ENCODE peak calls at places on chromosome 12, in five cellular contexts. N, P, D, K and A are unnamed samples.

GRCh38 chr12:127813147-127813546 is 453.8 kb upstream of the TMEM132C start:
- DNase-seq in P (no peak), N (no peak), D (no peak), K (no peak), A (no peak)

GRCh38 chr12:64580681-64581080 is 29.6 kb upstream of the RASSF3 start:
- DNase-seq in K (no peak), D (no peak), N (no peak), P (no peak), A (no peak)

GRCh38 chr12:4975574-4975973 is 65.9 kb downstream of the KCNA1 start:
- DNase-seq in N (no peak), D (no peak), P (peak; percentile 7), K (no peak), A (no peak)

GRCh38 chr12:27331299-27331926 is 1.2 kb upstream of the BMAL2 start:
- DNase-seq in D (peak; percentile 97), P (peak; percentile 93), K (no peak), N (no peak), A (peak; percentile 89)

GRCh38 chr12:120890963-120891362 is 13.2 kb downstream of the SPPL3 start:
- DNase-seq in D (peak; percentile 16), K (no peak), N (no peak), P (no peak), A (no peak)

GRCh38 chr12:113162102-113163029 is 12.8 kb downstream of the CFAP73 start:
- DNase-seq in P (peak; percentile 67), K (no peak), N (no peak), D (peak; percentile 57), A (peak; percentile 20)

GRCh38 chr12:101108130-101108529 is 101.9 kb downstream of the SLC5A8 start:
- DNase-seq in D (no peak), K (no peak), P (no peak), N (no peak), A (no peak)

GRCh38 chr12:68189766-68190700 is 30.5 kb upstream of the IFNG start:
- DNase-seq in K (no peak), N (no peak), P (peak; percentile 60), D (peak; percentile 90), A (peak; percentile 45)

GRCh38 chr12:42325326-42325775 is 543 bp downstream of the ZCRB1 start:
- DNase-seq in K (no peak), D (no peak), P (peak; percentile 11), N (no peak), A (no peak)

GRCh38 chr12:69007166-69007857 is 74.3 kb upstream of the CPM start:
- DNase-seq in K (no peak), P (peak; percentile 94), D (peak; percentile 83), N (peak; percentile 34), A (peak; percentile 73)

GRCh38 chr12:79083181-79083580 is 218.6 kb downstream of the SYT1 start:
- DNase-seq in P (peak; percentile 2), D (peak; percentile 27), K (no peak), N (no peak), A (no peak)

GRCh38 chr12:5442251-5443006 is 10.5 kb downstream of the NTF3 start:
- DNase-seq in P (peak; percentile 37), D (peak; percentile 57), K (no peak), N (no peak), A (peak; percentile 75)

GRCh38 chr12:25959069-25959961 is 833 bp downstream of the RASSF8 start:
- DNase-seq in P (peak; percentile 91), N (peak; percentile 46), K (peak; percentile 64), D (peak; percentile 83), A (peak; percentile 92)

GRCh38 chr12:29103539-29103974 is 45.5 kb upstream of the FAR2 start:
- DNase-seq in N (no peak), D (no peak), K (no peak), P (no peak), A (no peak)

GRCh38 chr12:128609861-128610260 is 213.9 kb downstream of the SLC15A4 start:
- DNase-seq in D (no peak), K (no peak), P (no peak), N (no peak), A (no peak)

GRCh38 chr12:43675048-43675904 is 83.3 kb downstream of the PUS7L start:
- DNase-seq in P (no peak), K (peak; percentile 36), D (peak; percentile 7), N (no peak), A (peak; percentile 15)

GRCh38 chr12:132711169-132711843 is 664 bp downstream of the PGAM5 start:
- DNase-seq in D (peak; percentile 45), P (no peak), N (no peak), K (no peak), A (no peak)

GRCh38 chr12:44708218-44708617 is 167.9 kb downstream of the NELL2 start:
- DNase-seq in N (no peak), D (no peak), K (no peak), P (no peak), A (no peak)

GRCh38 chr12:24586293-24586692 is 362.6 kb downstream of the BCAT1 start:
- DNase-seq in K (no peak), D (no peak), P (no peak), N (no peak), A (no peak)

GRCh38 chr12:3251691-3252090 is 174.5 kb downstream of the TSPAN9 start:
- DNase-seq in P (no peak), K (no peak), D (no peak), N (no peak), A (no peak)

GRCh38 chr12:31514912-31515311 is 76.0 kb downstream of the DENND5B start:
- DNase-seq in D (no peak), N (no peak), K (no peak), P (no peak), A (no peak)

GRCh38 chr12:69066420-69067373 is 133.7 kb upstream of the CPM start:
- DNase-seq in N (no peak), K (no peak), D (no peak), P (no peak), A (no peak)

GRCh38 chr12:122072031-122072970 is 6.3 kb upstream of the MLXIP start:
- DNase-seq in D (peak; percentile 94), K (no peak), N (no peak), P (peak; percentile 96), A (peak; percentile 96)

GRCh38 chr12:105761075-105761474 is 377.7 kb downstream of the NUAK1 start:
- DNase-seq in K (no peak), D (peak; percentile 68), P (no peak), N (no peak), A (no peak)

GRCh38 chr12:24562761-24563392 is 386.0 kb downstream of the BCAT1 start:
- DNase-seq in D (peak; percentile 52), N (no peak), P (peak; percentile 43), K (peak; percentile 53), A (peak; percentile 7)

GRCh38 chr12:46557539-46558373 is 185.2 kb upstream of the SLC38A2 start:
- DNase-seq in K (no peak), D (peak; percentile 25), N (no peak), P (peak; percentile 73), A (peak; percentile 88)

GRCh38 chr12:21456291-21456780 is 18.9 kb downstream of the PYROXD1 start:
- DNase-seq in P (no peak), K (no peak), D (no peak), N (no peak), A (no peak)

GRCh38 chr12:15528666-15529065 is 206.4 kb downstream of the PTPRO start:
- DNase-seq in P (no peak), N (no peak), D (no peak), K (no peak), A (no peak)

GRCh38 chr12:15525414-15525813 is 203.1 kb downstream of the PTPRO start:
- DNase-seq in D (no peak), P (no peak), K (no peak), N (no peak), A (no peak)

GRCh38 chr12:15527201-15527782 is 205.0 kb downstream of the PTPRO start:
- DNase-seq in P (peak; percentile 56), D (peak; percentile 14), N (no peak), K (peak; percentile 59), A (no peak)

GRCh38 chr12:15522574-15523187 is 200.4 kb downstream of the PTPRO start:
- DNase-seq in P (peak; percentile 75), K (no peak), D (peak; percentile 40), N (no peak), A (peak; percentile 50)

GRCh38 chr12:15526033-15526432 is 203.7 kb downstream of the PTPRO start:
- DNase-seq in D (no peak), K (no peak), N (no peak), P (no peak), A (no peak)
- H3K4me3 ChIP-seq in D (no peak overlapping the region), K (no peak overlapping the region), N (no peak overlapping the region), P (no peak overlapping the region), A (no peak overlapping the region)

DNA sequence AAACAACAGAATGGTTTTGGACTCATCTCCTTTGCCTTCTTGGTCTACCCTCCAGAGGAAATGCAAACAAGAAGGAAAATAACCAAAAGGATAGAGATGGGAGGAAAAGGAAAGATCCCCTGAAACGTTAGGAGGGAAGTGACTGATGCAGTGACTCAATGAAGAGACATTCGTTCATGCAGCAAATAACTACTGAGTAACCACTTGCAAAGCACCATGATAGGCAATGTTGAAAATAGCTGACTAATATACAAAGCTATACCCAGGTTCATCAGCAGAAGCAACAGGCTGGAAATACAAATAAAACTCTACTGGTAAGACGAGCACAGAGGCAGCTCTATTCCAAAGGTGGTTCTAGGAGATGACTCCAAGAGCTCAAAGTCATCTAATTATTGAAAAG is 41.8 kb downstream of the R3HDM2 start:
- DNase-seq in N (no peak), K (no peak), D (peak; percentile 92), P (peak; percentile 92), A (peak; percentile 76)
- TF ChIP-seq CTCF in N (no peak), K (no peak), D (no peak), P (no peak), A (no peak)

GRCh38 chr12:119229837-119230236 is 51.1 kb downstream of the HSPB8 start:
- DNase-seq in P (peak; percentile 29), D (peak; percentile 35), K (no peak), N (peak; percentile 48), A (peak; percentile 4)
- H3K4me3 ChIP-seq in P (no peak overlapping the region), D (no peak overlapping the region), K (no peak overlapping the region), N (no peak overlapping the region), A (no peak overlapping the region)

GRCh38 chr12:12645485-12645884 is 33.8 kb downstream of the CREBL2 start:
- DNase-seq in K (no peak), P (peak; percentile 52), D (peak; percentile 33), N (no peak), A (peak; percentile 43)
- TF ChIP-seq CTCF in K (peak; percentile 50), P (peak; percentile 54), D (peak; percentile 44), N (peak; percentile 6), A (peak; percentile 58)

DNA sequence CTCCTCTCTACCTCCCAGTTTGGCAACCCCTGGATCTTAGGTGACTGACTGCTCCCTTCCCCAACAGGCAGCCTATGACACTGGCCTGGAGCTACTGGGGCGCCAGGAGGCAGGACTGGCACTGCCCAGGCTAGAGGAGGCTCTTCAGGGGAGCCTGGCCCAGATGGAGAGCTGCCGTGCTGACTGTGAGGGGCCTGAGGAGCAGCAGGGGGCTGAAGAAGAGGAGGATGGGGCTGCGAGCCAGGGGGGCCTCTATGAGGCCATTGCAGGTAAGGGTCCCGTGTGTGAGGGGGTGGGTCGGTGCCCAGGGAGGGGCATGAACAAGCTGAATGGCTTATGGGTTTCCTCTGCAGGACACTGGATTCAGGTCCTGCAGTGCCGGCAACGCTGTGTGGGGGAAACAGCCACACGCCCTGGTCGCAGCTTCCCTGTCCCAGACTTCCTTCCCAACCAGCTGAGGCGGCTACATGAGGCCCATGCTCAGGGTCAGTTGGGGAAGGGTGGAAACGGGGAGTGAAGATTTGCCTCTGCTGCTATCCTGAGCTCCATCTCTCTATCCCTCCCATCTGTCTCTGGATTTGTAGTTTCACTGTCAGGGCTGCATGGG is 2.2 kb downstream of the P3H3 start:
- DNase-seq in N (no peak), P (no peak), K (no peak), D (no peak), A (no peak)
- H3K4me3 ChIP-seq in N (no peak overlapping the region), P (peak overlapping the region; percentile 90), K (no peak overlapping the region), D (peak overlapping the region; percentile 92), A (peak overlapping the region; percentile 86)